ENCODE peak calls at places on chromosomes 3 and 15, in four cellular contexts. T is K562, S is HepG2, B is GM12878. L is an unnamed sample.

GRCh38 chr3:170997966-170998913 is 28.3 kb downstream of the SLC2A2 start:
- DNase-seq in S (peak; percentile 91), B (no peak), T (no peak), L (no peak)

GRCh38 chr3:51891242-51892039 is 11.7 kb downstream of the IQCF1 start:
- DNase-seq in B (no peak), S (no peak), T (no peak), L (no peak)

GRCh38 chr15:37362414-37362813 is 262.1 kb upstream of the MEIS2 start:
- DNase-seq in T (no peak), B (no peak), S (no peak), L (no peak)

GRCh38 chr3:122092460-122093165 is 37.5 kb downstream of the CD86 start:
- DNase-seq in T (peak; percentile 24), S (no peak), B (no peak), L (peak; percentile 33)

GRCh38 chr3:132625613-132626012 is 28.5 kb downstream of the ACKR4 start:
- DNase-seq in B (no peak), S (no peak), T (no peak), L (no peak)

GRCh38 chr3:138477120-138477519 is 42.7 kb downstream of the ESYT3 start:
- DNase-seq in B (no peak), T (no peak), S (no peak), L (no peak)

GRCh38 chr3:32544894-32545293 is 25.8 kb downstream of the DYNC1LI1 start:
- DNase-seq in B (no peak), S (no peak), T (no peak), L (no peak)

GRCh38 chr3:185208836-185209235 is 45.0 kb downstream of the EHHADH start:
- DNase-seq in T (no peak), S (no peak), B (no peak), L (no peak)

GRCh38 chr15:39598958-39599845 is 18.3 kb downstream of the THBS1 start:
- DNase-seq in T (no peak), B (no peak), S (no peak), L (no peak)
- TF ChIP-seq TARDBP in T (no peak), B (no peak), S (no peak), L (no peak)

DNA sequence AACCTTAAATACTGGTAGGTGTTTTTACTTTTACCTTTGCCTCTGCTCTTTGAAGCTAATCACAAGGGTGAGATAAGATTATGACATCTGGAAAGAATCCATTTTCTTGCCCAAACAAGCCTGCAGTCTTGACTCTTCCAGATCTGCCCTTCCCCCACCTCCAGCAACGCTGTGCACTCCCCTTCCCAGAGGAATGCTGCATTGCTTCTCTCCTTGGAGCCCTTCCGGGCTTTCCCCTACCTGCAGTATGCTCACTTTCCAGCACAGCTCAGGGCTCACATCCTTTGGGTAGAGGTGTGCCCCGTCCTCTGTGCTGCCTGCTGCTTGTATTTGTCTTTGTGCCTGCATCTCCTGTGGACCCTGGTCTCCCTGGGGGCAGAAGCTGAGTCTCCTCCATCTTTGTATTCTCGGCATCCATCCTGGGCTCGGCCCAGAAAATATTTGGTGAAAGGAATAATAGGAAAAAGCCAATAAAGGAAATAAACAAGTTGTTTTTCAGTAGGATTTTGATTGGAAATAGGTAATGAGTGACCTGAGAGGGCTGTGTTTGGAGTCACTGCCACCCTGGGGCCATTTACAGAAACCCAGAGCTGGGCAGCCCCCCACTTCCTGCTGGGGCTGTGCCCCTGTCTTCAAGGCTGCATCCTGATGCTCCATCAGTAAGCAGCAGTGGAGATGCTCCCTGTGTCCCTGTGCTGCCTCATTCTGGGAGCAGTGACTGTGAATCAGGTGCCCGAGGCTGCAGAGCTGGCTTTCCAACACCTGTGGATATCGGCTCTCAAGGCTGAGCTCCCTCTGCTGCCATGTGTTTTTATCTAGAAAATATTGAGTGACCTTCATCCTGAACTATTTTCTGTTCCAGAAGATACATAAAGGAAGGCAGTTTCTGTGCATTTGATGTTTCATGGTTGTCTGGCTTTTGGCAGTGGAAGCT is 117.5 kb downstream of the EEFSEC start:
- DNase-seq in T (no peak), B (no peak), S (no peak), L (no peak)
- TF ChIP-seq TARDBP in T (no peak), B (no peak), S (no peak), L (no peak)

GRCh38 chr15:75705854-75706681 is 6.6 kb downstream of the CSPG4 start:
- DNase-seq in T (no peak), B (no peak), S (no peak), L (no peak)

GRCh38 chr15:75698399-75698747 is 14.3 kb downstream of the CSPG4 start:
- DNase-seq in B (no peak), T (no peak), S (no peak), L (no peak)

GRCh38 chr15:75704618-75705017 is 8.0 kb downstream of the CSPG4 start:
- DNase-seq in B (no peak), S (no peak), T (no peak), L (no peak)

GRCh38 chr15:75704263-75704615 is 8.4 kb downstream of the CSPG4 start:
- DNase-seq in S (no peak), B (no peak), T (no peak), L (no peak)

GRCh38 chr15:75702431-75702830 is 10.2 kb downstream of the CSPG4 start:
- DNase-seq in B (no peak), S (no peak), T (no peak), L (no peak)
- TF ChIP-seq TARDBP in B (no peak), S (no peak), T (no peak), L (no peak)

DNA sequence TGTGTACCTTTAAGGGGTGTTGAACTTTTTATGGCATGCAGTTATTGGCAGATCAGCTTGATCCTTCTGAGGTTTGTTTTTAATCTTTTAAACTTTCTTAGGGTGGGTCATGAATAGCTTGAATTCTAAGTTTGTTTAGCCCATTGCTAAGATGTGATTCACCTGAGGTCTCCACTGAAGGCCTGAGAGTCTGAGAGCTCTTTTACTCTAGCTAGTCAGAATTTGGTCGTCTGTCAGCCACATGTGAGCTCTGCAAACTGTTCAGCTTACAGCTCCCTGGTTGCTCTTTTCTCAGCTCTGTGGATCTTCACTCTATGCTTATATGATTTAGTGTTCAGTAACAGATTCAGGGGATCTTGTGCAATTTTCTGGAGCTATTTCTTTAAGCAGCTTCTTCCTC is 161.3 kb downstream of the ABHD5 start:
- DNase-seq in S (no peak), T (no peak), B (no peak), L (no peak)
- TF ChIP-seq TARDBP in S (no peak), T (no peak), B (no peak), L (no peak)

GRCh38 chr3:47473391-47473790 is 2.4 kb downstream of the SCAP start:
- DNase-seq in S (peak; percentile 21), B (no peak), T (no peak), L (no peak)

GRCh38 chr3:47464603-47465002 is 11.1 kb downstream of the SCAP start:
- DNase-seq in T (no peak), S (no peak), B (no peak), L (no peak)

GRCh38 chr3:47475029-47475569 is 642 bp downstream of the SCAP start:
- DNase-seq in T (peak; percentile 23), S (peak; percentile 25), B (no peak), L (no peak)

GRCh38 chr3:47469616-47470015 is 6.1 kb downstream of the SCAP start:
- DNase-seq in S (no peak), T (no peak), B (no peak), L (no peak)
- TF ChIP-seq TARDBP in S (no peak), T (no peak), B (no peak), L (no peak)

DNA sequence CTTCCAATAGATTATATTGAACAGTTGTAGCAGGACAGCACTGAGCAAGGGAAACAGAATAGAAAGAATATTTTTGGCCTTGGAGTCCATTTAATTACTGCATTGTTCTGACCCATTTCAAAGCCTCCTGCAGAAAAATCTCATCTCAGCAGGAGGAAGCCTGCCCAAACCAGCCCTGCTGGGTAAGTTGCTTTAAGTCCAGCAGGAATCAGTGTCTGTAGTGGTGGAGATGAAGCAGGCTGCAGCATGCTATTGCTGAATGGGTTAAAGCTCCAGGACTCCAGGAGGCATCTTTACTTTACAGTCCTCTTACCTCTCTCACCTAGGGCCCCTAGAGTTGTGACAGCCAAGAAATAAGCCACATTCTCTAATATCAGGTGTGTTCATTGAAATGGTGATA is 380.3 kb upstream of the THBS1 start:
- DNase-seq in T (no peak), B (no peak), S (no peak), L (no peak)
- TF ChIP-seq TARDBP in T (no peak), B (no peak), S (no peak), L (no peak)

GRCh38 chr3:100609963-100610362 is 562 bp downstream of the ADGRG7 start:
- DNase-seq in B (no peak), T (no peak), S (no peak), L (no peak)

GRCh38 chr3:100603449-100603848 is 6.0 kb upstream of the ADGRG7 start:
- DNase-seq in S (peak; percentile 38), T (peak; percentile 15), B (no peak), L (peak; percentile 44)

GRCh38 chr3:100605358-100605757 is 4.0 kb upstream of the ADGRG7 start:
- DNase-seq in S (no peak), T (no peak), B (no peak), L (no peak)

GRCh38 chr3:100609305-100609704 is at the start of gene ADGRG7:
- DNase-seq in B (no peak), T (no peak), S (no peak), L (no peak)

GRCh38 chr3:100606894-100607512 is 2.4 kb upstream of the ADGRG7 start:
- DNase-seq in T (no peak), S (no peak), B (peak; percentile 40), L (no peak)
- TF ChIP-seq TARDBP in T (no peak), S (no peak), B (no peak), L (no peak)

DNA sequence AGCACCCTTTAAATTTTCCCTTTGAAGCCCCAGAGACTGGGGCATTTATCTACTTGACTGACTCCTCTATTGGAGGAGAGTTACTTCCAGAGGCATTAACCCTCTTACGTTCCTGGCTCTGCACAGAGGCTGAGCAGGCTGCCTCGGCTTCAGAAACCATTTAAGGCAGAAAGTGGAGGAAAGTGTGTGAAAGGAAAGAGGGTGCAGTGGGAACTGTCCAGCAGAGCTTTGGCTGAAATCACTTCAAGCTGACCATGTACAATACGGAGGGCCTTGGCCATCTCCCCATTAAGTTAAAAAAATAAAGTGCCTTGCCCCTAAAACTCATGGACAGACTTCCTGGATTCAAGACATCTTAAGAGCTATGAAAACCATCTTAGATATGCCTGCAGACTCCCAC is 238.7 kb downstream of the SV2B start:
- DNase-seq in B (no peak), S (no peak), T (no peak), L (no peak)
- TF ChIP-seq TARDBP in B (no peak), S (no peak), T (no peak), L (no peak)

DNA sequence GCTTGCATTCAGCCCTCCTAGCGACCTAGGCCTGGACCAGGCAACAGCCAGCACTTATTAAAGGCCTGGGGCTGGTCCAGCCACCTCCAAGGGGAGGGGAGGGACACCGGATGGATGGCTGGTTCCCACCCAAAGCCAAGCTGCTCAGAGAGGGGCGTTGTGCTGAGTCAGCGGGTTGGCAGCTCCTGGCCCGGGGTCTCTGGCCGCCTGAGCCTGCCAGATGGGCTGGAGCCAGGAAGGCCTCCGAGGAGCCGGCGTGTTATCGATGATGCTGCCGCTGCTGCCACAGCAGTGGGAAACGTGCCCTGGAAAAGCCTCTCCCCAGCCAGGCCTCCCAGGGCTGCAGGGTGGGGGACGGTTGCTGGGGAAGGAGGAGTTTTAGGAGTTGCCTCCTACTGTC is 43.4 kb upstream of the TSEN2 start:
- DNase-seq in S (no peak), T (no peak), B (no peak), L (no peak)
- TF ChIP-seq TARDBP in S (no peak), T (no peak), B (no peak), L (no peak)